ENCODE peak calls at places on chromosomes 12 and 14, in four cellular contexts. W is tibial nerve, J is testis, V is upper lobe of left lung. U is an unnamed sample.

GRCh38 chr12:27344760-27345159 is 12.1 kb downstream of the BMAL2 start:
- DNase-seq in J (no peak), V (no peak), W (no peak), U (no peak)

GRCh38 chr14:69887740-69888657 is 8.8 kb downstream of the SMOC1 start:
- DNase-seq in W (no peak), J (no peak), V (no peak), U (no peak)

GRCh38 chr14:51240804-51241380 is 845 bp downstream of the TMX1 start:
- DNase-seq in J (no peak), W (no peak), V (no peak), U (no peak)

GRCh38 chr14:90760591-90761316 is 55.5 kb downstream of the TTC7B start:
- DNase-seq in V (no peak), W (no peak), J (no peak), U (no peak)

GRCh38 chr12:17016116-17016864 is 410.3 kb upstream of the LMO3 start:
- DNase-seq in W (no peak), J (no peak), V (no peak), U (no peak)

GRCh38 chr14:74442757-74443156 is 16.7 kb upstream of the SYNDIG1L start:
- DNase-seq in J (no peak), V (no peak), W (no peak), U (no peak)

GRCh38 chr12:3453947-3454675 is 36.9 kb upstream of the PRMT8 start:
- DNase-seq in W (no peak), J (no peak), V (peak; percentile 63), U (no peak)

GRCh38 chr14:100529561-100530031 is 57.6 kb downstream of the BEGAIN start:
- DNase-seq in W (no peak), J (peak; percentile 11), V (peak; percentile 78), U (no peak)

GRCh38 chr14:51880810-51881580 is 20.6 kb downstream of the GNG2 start:
- DNase-seq in V (no peak), W (no peak), J (no peak), U (no peak)

GRCh38 chr12:70876952-70877351 is 43.6 kb downstream of the PTPRR start:
- DNase-seq in W (no peak), V (no peak), J (no peak), U (peak; percentile 22)

GRCh38 chr12:68823711-68824110 is 15.7 kb downstream of the MDM2 start:
- DNase-seq in J (no peak), W (no peak), V (no peak), U (no peak)

GRCh38 chr14:32417956-32418552 is 89.0 kb downstream of the AKAP6 start:
- DNase-seq in V (no peak), W (peak; percentile 15), J (peak; percentile 25), U (peak; percentile 23)

GRCh38 chr14:23171251-23171975 is 12.0 kb downstream of the SLC7A8 start:
- DNase-seq in W (no peak), V (no peak), J (no peak), U (no peak)

GRCh38 chr12:84779169-84779568 is 133.4 kb downstream of the SLC6A15 start:
- DNase-seq in V (no peak), W (no peak), J (no peak), U (no peak)

GRCh38 chr12:69068431-69068830 is 135.5 kb upstream of the CPM start:
- DNase-seq in W (no peak), J (no peak), V (no peak), U (no peak)

GRCh38 chr12:26746315-26746714 is 86.7 kb downstream of the ITPR2 start:
- DNase-seq in J (no peak), V (no peak), W (no peak), U (no peak)

GRCh38 chr14:75427126-75427481 is 718 bp upstream of the JDP2 start:
- DNase-seq in J (no peak), V (peak; percentile 85), W (no peak), U (no peak)

GRCh38 chr14:99745307-99745951 is 47.8 kb upstream of the EML1 start:
- DNase-seq in W (no peak), V (no peak), J (no peak), U (no peak)

GRCh38 chr14:101512396-101512695 is 48.9 kb upstream of the DIO3 start:
- DNase-seq in V (no peak), J (no peak), W (no peak), U (no peak)

GRCh38 chr12:68137278-68137930 is 22.1 kb downstream of the IFNG start:
- DNase-seq in W (no peak), J (no peak), V (no peak), U (no peak)

GRCh38 chr12:77841467-77842054 is 10.9 kb downstream of the NAV3 start:
- DNase-seq in V (no peak), J (no peak), W (no peak), U (no peak)

GRCh38 chr12:88650715-88651114 is 70.4 kb upstream of the KITLG start:
- DNase-seq in J (no peak), V (no peak), W (no peak), U (no peak)

GRCh38 chr12:122227341-122227740 is 1.5 kb upstream of the DIABLO start:
- DNase-seq in V (peak; percentile 81), J (no peak), W (no peak), U (no peak)

GRCh38 chr14:64998455-64998931 is 11.8 kb downstream of the FNTB start:
- DNase-seq in V (no peak), W (no peak), J (no peak), U (no peak)

GRCh38 chr14:23829736-23830474 is 123.7 kb upstream of the DHRS4 start:
- DNase-seq in W (no peak), J (no peak), V (no peak), U (no peak)

GRCh38 chr14:83463500-83464098 is 1929.9 kb upstream of the SEL1L start:
- DNase-seq in V (no peak), W (no peak), J (peak; percentile 80), U (no peak)

GRCh38 chr12:132433641-132434395 is 56.1 kb upstream of the FBRSL1 start:
- DNase-seq in W (no peak), J (no peak), V (peak; percentile 79), U (peak; percentile 69)

GRCh38 chr12:96047621-96048211 is 12.3 kb upstream of the LTA4H start:
- DNase-seq in W (no peak), J (no peak), V (no peak), U (no peak)

GRCh38 chr14:72124171-72124570 is 191.9 kb downstream of the RGS6 start:
- DNase-seq in W (no peak), V (no peak), J (no peak), U (no peak)

GRCh38 chr14:72126091-72126490 is 193.9 kb downstream of the RGS6 start:
- DNase-seq in J (no peak), V (no peak), W (no peak), U (no peak)

GRCh38 chr14:72129283-72129682 is 197.1 kb downstream of the RGS6 start:
- DNase-seq in V (no peak), W (no peak), J (no peak), U (peak; percentile 60)

GRCh38 chr14:72126561-72126960 is 194.3 kb downstream of the RGS6 start:
- DNase-seq in W (no peak), V (no peak), J (no peak), U (no peak)

DNA sequence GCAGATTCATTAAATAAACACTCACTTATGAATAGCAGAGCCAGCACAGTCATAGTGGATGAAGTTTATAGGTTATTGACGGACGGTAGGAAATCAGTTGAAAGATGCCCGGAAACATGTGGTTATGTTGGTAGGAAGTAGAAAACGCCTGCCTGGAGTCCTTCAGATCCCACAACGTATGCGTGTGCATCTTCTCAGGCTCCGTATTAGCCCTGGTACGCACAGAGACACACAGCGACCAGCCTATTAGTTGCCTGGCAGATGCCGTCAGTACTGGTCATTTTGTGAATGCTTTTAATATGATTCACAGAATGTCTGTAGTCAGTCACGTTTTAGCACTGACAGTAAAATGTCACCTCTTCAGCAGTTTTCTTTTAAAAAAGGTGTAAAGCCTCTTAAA is 196.4 kb downstream of the RGS6 start:
- DNase-seq in V (no peak), W (no peak), J (no peak), U (no peak)
- TF ChIP-seq POLR2A in V (no peak), W (no peak), J (no peak), U (no peak)

GRCh38 chr14:104187931-104188726 is 49.7 kb downstream of the KIF26A start:
- DNase-seq in W (no peak), V (peak; percentile 52), J (no peak), U (no peak)

GRCh38 chr14:104184911-104185499 is 46.6 kb downstream of the KIF26A start:
- DNase-seq in W (no peak), V (peak; percentile 77), J (no peak), U (no peak)

GRCh38 chr14:104185916-104186495 is 47.6 kb downstream of the KIF26A start:
- DNase-seq in V (peak; percentile 61), W (no peak), J (no peak), U (no peak)

GRCh38 chr14:104187121-104187889 is 48.9 kb downstream of the KIF26A start:
- DNase-seq in W (no peak), J (no peak), V (peak; percentile 75), U (no peak)

DNA sequence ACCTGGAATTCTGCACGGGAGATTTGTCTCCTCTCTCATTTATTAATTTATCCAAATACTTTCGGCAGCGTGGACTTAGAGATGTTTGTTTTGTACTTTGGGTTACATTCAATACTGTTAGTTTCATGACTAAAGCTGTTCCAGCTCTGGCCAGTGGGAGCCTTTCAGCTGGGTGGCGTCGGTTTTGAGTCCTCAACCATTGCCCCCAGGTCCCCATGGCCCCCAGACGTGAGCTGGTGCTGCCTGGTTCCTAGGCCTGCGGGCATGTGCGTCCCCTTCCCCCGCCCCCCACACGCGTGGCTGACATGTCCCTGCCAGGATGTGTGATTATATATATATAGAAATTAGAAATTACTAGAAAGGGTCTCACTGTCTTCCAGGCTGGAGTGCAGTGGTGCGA is 48.2 kb downstream of the KIF26A start:
- DNase-seq in W (no peak), V (peak; percentile 51), J (no peak), U (no peak)
- TF ChIP-seq CTCF in W (no peak), V (no peak), J (no peak), U (no peak)

DNA sequence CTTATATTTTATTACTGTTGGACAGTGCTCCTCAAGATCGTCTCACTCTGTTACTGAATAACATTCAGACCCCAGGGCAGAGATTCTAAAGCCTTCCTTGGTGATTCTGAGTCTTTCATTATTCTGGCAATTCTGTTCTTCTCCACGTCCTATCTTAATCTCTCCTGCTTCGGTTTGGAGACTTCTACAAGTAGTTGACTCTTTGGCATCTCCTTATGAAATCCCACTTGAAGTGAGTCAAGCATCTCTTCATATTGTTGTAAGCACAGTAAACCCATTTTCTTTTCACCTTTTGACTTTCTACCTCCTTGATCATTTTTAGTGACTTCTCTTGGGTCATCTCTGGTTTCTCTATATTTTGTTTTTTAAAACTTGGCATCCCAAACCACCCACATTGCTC is 132.8 kb downstream of the SAMD4A start:
- DNase-seq in J (no peak), V (no peak), W (no peak), U (no peak)
- H3K27ac ChIP-seq in J (no peak overlapping the region), V (no peak overlapping the region), W (no peak overlapping the region), U (no peak overlapping the region)

DNA sequence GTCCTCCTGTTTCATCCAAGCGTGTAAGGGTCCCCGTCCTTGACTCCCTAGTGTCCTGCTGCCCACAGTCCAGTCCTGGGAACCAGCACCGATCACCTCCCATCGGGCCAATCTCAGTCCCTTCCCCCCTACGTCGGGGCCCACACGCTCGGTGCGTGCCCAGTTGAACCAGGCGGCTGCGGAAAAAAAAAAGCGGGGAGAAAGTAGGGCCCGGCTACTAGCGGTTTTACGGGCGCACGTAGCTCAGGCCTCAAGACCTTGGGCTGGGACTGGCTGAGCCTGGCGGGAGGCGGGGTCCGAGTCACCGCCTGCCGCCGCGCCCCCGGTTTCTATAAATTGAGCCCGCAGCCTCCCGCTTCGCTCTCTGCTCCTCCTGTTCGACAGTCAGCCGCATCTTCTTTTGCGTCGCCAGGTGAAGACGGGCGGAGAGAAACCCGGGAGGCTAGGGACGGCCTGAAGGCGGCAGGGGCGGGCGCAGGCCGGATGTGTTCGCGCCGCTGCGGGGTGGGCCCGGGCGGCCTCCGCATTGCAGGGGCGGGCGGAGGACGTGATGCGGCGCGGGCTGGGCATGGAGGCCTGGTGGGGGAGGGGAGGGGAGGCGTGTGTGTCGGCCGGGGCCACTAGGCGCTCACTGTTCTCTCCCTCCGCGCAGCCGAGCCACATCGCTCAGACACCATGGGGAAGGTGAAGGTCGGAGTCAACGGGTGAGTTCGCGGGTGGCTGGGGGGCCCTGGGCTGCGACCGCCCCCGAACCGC is at the start of gene GAPDH:
- DNase-seq in J (peak; percentile 97), V (peak; percentile 95), W (peak; percentile 82), U (peak; percentile 91)
- TF ChIP-seq POLR2A in J (no peak), V (peak; percentile 69), W (peak; percentile 92), U (peak; percentile 81)

U was measured in breast epithelium.